ENCODE peak calls at places on chromosomes 12 and 14, in eight cellular contexts. One of them, this sample, is unnamed.

GRCh38 chr12:108616941-108617858 is 16.5 kb downstream of the SELPLG start:
- DNase-seq in ovary: no peak
- DNase-seq in GM12891: peak; percentile 64
- DNase-seq in CD8-positive, alpha-beta memory T cell: peak; percentile 62
- DNase-seq in D721Med: no peak
- DNase-seq in NB4: peak; percentile 89
- DNase-seq in right lobe of liver: no peak
- DNase-seq in cardiac fibroblast: peak; percentile 48
- DNase-seq in this sample: no peak

GRCh38 chr14:76977793-76978730 is 50.4 kb downstream of the IRF2BPL start:
- DNase-seq in ovary: peak; percentile 41
- DNase-seq in CD8-positive, alpha-beta memory T cell: peak; percentile 72
- DNase-seq in GM12891: peak; percentile 74
- DNase-seq in right lobe of liver: no peak
- DNase-seq in cardiac fibroblast: peak; percentile 69
- DNase-seq in D721Med: no peak
- DNase-seq in NB4: peak; percentile 94
- DNase-seq in this sample: peak; percentile 45

GRCh38 chr14:37588667-37588955 is 6.4 kb downstream of the FOXA1 start:
- DNase-seq in GM12891: no peak
- DNase-seq in NB4: no peak
- DNase-seq in cardiac fibroblast: no peak
- DNase-seq in CD8-positive, alpha-beta memory T cell: no peak
- DNase-seq in ovary: no peak
- DNase-seq in D721Med: no peak
- DNase-seq in right lobe of liver: no peak
- DNase-seq in this sample: no peak

GRCh38 chr14:81818271-81818670 is 284.6 kb upstream of the SEL1L start:
- DNase-seq in D721Med: no peak
- DNase-seq in ovary: no peak
- DNase-seq in GM12891: no peak
- DNase-seq in right lobe of liver: no peak
- DNase-seq in cardiac fibroblast: no peak
- DNase-seq in CD8-positive, alpha-beta memory T cell: no peak
- DNase-seq in NB4: no peak
- DNase-seq in this sample: no peak

GRCh38 chr14:72547999-72548398 is 345.9 kb downstream of the DPF3 start:
- DNase-seq in D721Med: no peak
- DNase-seq in right lobe of liver: peak; percentile 34
- DNase-seq in NB4: no peak
- DNase-seq in cardiac fibroblast: no peak
- DNase-seq in ovary: no peak
- DNase-seq in CD8-positive, alpha-beta memory T cell: no peak
- DNase-seq in GM12891: no peak
- DNase-seq in this sample: no peak

GRCh38 chr14:60553855-60554254 is 44.9 kb downstream of the SIX6 start:
- DNase-seq in GM12891: no peak
- DNase-seq in NB4: no peak
- DNase-seq in CD8-positive, alpha-beta memory T cell: no peak
- DNase-seq in ovary: no peak
- DNase-seq in D721Med: no peak
- DNase-seq in right lobe of liver: no peak
- DNase-seq in cardiac fibroblast: peak; percentile 24
- DNase-seq in this sample: no peak

GRCh38 chr14:74240794-74241610 is 1.8 kb downstream of the VSX2 start:
- DNase-seq in right lobe of liver: no peak
- DNase-seq in CD8-positive, alpha-beta memory T cell: no peak
- DNase-seq in D721Med: no peak
- DNase-seq in NB4: no peak
- DNase-seq in GM12891: no peak
- DNase-seq in cardiac fibroblast: no peak
- DNase-seq in ovary: no peak
- DNase-seq in this sample: no peak

GRCh38 chr14:91554535-91555332 is 44.6 kb upstream of the PPP4R3A start:
- DNase-seq in cardiac fibroblast: no peak
- DNase-seq in D721Med: no peak
- DNase-seq in GM12891: no peak
- DNase-seq in right lobe of liver: peak; percentile 87
- DNase-seq in NB4: no peak
- DNase-seq in CD8-positive, alpha-beta memory T cell: no peak
- DNase-seq in ovary: no peak
- DNase-seq in this sample: no peak

GRCh38 chr12:121799175-121799841 is 4.5 kb upstream of the SETD1B start:
- DNase-seq in cardiac fibroblast: peak; percentile 82
- DNase-seq in GM12891: no peak
- DNase-seq in right lobe of liver: peak; percentile 78
- DNase-seq in NB4: peak; percentile 81
- DNase-seq in ovary: peak; percentile 67
- DNase-seq in CD8-positive, alpha-beta memory T cell: peak; percentile 75
- DNase-seq in D721Med: no peak
- DNase-seq in this sample: peak; percentile 76

GRCh38 chr12:53005215-53005985 is 856 bp upstream of the EIF4B start:
- DNase-seq in GM12891: no peak
- DNase-seq in right lobe of liver: no peak
- DNase-seq in D721Med: no peak
- DNase-seq in NB4: peak; percentile 42
- DNase-seq in CD8-positive, alpha-beta memory T cell: no peak
- DNase-seq in cardiac fibroblast: peak; percentile 18
- DNase-seq in ovary: peak; percentile 27
- DNase-seq in this sample: no peak

GRCh38 chr14:74568380-74568649 is 43.7 kb downstream of the LTBP2 start:
- DNase-seq in cardiac fibroblast: no peak
- DNase-seq in GM12891: no peak
- DNase-seq in right lobe of liver: no peak
- DNase-seq in D721Med: no peak
- DNase-seq in NB4: no peak
- DNase-seq in CD8-positive, alpha-beta memory T cell: no peak
- DNase-seq in ovary: no peak
- DNase-seq in this sample: no peak

GRCh38 chr12:20377750-20378149 is 9.4 kb downstream of the PDE3A start:
- DNase-seq in ovary: no peak
- DNase-seq in CD8-positive, alpha-beta memory T cell: no peak
- DNase-seq in D721Med: no peak
- DNase-seq in right lobe of liver: no peak
- DNase-seq in GM12891: no peak
- DNase-seq in NB4: no peak
- DNase-seq in cardiac fibroblast: no peak
- DNase-seq in this sample: no peak

GRCh38 chr14:104353221-104353920 is 215.0 kb downstream of the KIF26A start:
- DNase-seq in right lobe of liver: peak; percentile 36
- DNase-seq in ovary: no peak
- DNase-seq in cardiac fibroblast: no peak
- DNase-seq in NB4: no peak
- DNase-seq in GM12891: no peak
- DNase-seq in D721Med: no peak
- DNase-seq in CD8-positive, alpha-beta memory T cell: no peak
- DNase-seq in this sample: no peak

GRCh38 chr14:58466459-58466858 is 38.9 kb downstream of the KIAA0586 start:
- DNase-seq in cardiac fibroblast: no peak
- DNase-seq in NB4: no peak
- DNase-seq in ovary: no peak
- DNase-seq in right lobe of liver: no peak
- DNase-seq in D721Med: no peak
- DNase-seq in GM12891: no peak
- DNase-seq in CD8-positive, alpha-beta memory T cell: no peak
- DNase-seq in this sample: no peak

GRCh38 chr12:122836027-122836921 is 1.0 kb downstream of the HIP1R start:
- DNase-seq in ovary: no peak
- DNase-seq in D721Med: no peak
- DNase-seq in CD8-positive, alpha-beta memory T cell: peak; percentile 84
- DNase-seq in GM12891: peak; percentile 70
- DNase-seq in cardiac fibroblast: peak; percentile 31
- DNase-seq in NB4: peak; percentile 85
- DNase-seq in right lobe of liver: peak; percentile 59
- DNase-seq in this sample: peak; percentile 52

GRCh38 chr14:100159107-100159864 is at the start of gene DEGS2:
- DNase-seq in D721Med: peak; percentile 65
- DNase-seq in GM12891: peak; percentile 79
- DNase-seq in ovary: no peak
- DNase-seq in right lobe of liver: no peak
- DNase-seq in NB4: no peak
- DNase-seq in CD8-positive, alpha-beta memory T cell: peak; percentile 53
- DNase-seq in cardiac fibroblast: no peak
- DNase-seq in this sample: no peak

GRCh38 chr14:39972704-39973103 is 540.5 kb upstream of the FBXO33 start:
- DNase-seq in ovary: no peak
- DNase-seq in right lobe of liver: no peak
- DNase-seq in cardiac fibroblast: no peak
- DNase-seq in GM12891: no peak
- DNase-seq in D721Med: no peak
- DNase-seq in NB4: no peak
- DNase-seq in CD8-positive, alpha-beta memory T cell: no peak
- DNase-seq in this sample: no peak

GRCh38 chr12:16349132-16349463 is 1.7 kb downstream of the MGST1 start:
- DNase-seq in cardiac fibroblast: peak; percentile 98
- DNase-seq in D721Med: no peak
- DNase-seq in right lobe of liver: peak; percentile 88
- DNase-seq in ovary: no peak
- DNase-seq in CD8-positive, alpha-beta memory T cell: no peak
- DNase-seq in GM12891: no peak
- DNase-seq in NB4: peak; percentile 90
- DNase-seq in this sample: peak; percentile 43

GRCh38 chr12:40254455-40255085 is 29.8 kb downstream of the LRRK2 start:
- DNase-seq in CD8-positive, alpha-beta memory T cell: no peak
- DNase-seq in GM12891: no peak
- DNase-seq in ovary: no peak
- DNase-seq in cardiac fibroblast: no peak
- DNase-seq in NB4: no peak
- DNase-seq in D721Med: no peak
- DNase-seq in right lobe of liver: no peak
- DNase-seq in this sample: no peak

GRCh38 chr14:65954915-65955314 is 531.3 kb upstream of the CCDC196 start:
- DNase-seq in right lobe of liver: no peak
- DNase-seq in GM12891: no peak
- DNase-seq in cardiac fibroblast: no peak
- DNase-seq in NB4: no peak
- DNase-seq in D721Med: no peak
- DNase-seq in CD8-positive, alpha-beta memory T cell: no peak
- DNase-seq in ovary: no peak
- DNase-seq in this sample: no peak

GRCh38 chr12:53596920-53597363 is 29.2 kb downstream of the ATF7 start:
- DNase-seq in CD8-positive, alpha-beta memory T cell: no peak
- DNase-seq in right lobe of liver: no peak
- DNase-seq in NB4: no peak
- DNase-seq in ovary: no peak
- DNase-seq in cardiac fibroblast: peak; percentile 74
- DNase-seq in D721Med: no peak
- DNase-seq in GM12891: no peak
- DNase-seq in this sample: no peak

GRCh38 chr14:85675957-85676356 is 146.0 kb downstream of the FLRT2 start:
- DNase-seq in D721Med: no peak
- DNase-seq in NB4: no peak
- DNase-seq in ovary: no peak
- DNase-seq in CD8-positive, alpha-beta memory T cell: no peak
- DNase-seq in cardiac fibroblast: no peak
- DNase-seq in GM12891: no peak
- DNase-seq in right lobe of liver: no peak
- DNase-seq in this sample: no peak

GRCh38 chr12:25242981-25243764 is 7.6 kb downstream of the KRAS start:
- DNase-seq in right lobe of liver: no peak
- DNase-seq in NB4: no peak
- DNase-seq in GM12891: no peak
- DNase-seq in D721Med: no peak
- DNase-seq in CD8-positive, alpha-beta memory T cell: no peak
- DNase-seq in ovary: no peak
- DNase-seq in cardiac fibroblast: peak; percentile 25
- DNase-seq in this sample: peak; percentile 8

GRCh38 chr12:14239350-14239934 is 126.0 kb upstream of the ATF7IP start:
- DNase-seq in GM12891: no peak
- DNase-seq in cardiac fibroblast: peak; percentile 47
- DNase-seq in right lobe of liver: peak; percentile 89
- DNase-seq in CD8-positive, alpha-beta memory T cell: no peak
- DNase-seq in ovary: no peak
- DNase-seq in NB4: peak; percentile 97
- DNase-seq in D721Med: no peak
- DNase-seq in this sample: peak; percentile 39

GRCh38 chr14:91019673-91020072 is 40.8 kb downstream of the RPS6KA5 start:
- DNase-seq in ovary: no peak
- DNase-seq in NB4: no peak
- DNase-seq in D721Med: no peak
- DNase-seq in right lobe of liver: no peak
- DNase-seq in cardiac fibroblast: no peak
- DNase-seq in CD8-positive, alpha-beta memory T cell: no peak
- DNase-seq in GM12891: no peak
- DNase-seq in this sample: no peak

GRCh38 chr12:121279507-121279915 is 17.0 kb downstream of the CAMKK2 start:
- DNase-seq in D721Med: no peak
- DNase-seq in right lobe of liver: peak; percentile 74
- DNase-seq in cardiac fibroblast: peak; percentile 32
- DNase-seq in GM12891: no peak
- DNase-seq in CD8-positive, alpha-beta memory T cell: no peak
- DNase-seq in ovary: peak; percentile 68
- DNase-seq in NB4: no peak
- DNase-seq in this sample: no peak

GRCh38 chr12:109875572-109876131 is 4.7 kb downstream of the GLTP start:
- DNase-seq in GM12891: peak; percentile 39
- DNase-seq in ovary: no peak
- DNase-seq in right lobe of liver: no peak
- DNase-seq in cardiac fibroblast: no peak
- DNase-seq in CD8-positive, alpha-beta memory T cell: no peak
- DNase-seq in D721Med: no peak
- DNase-seq in NB4: no peak
- DNase-seq in this sample: no peak

GRCh38 chr14:78356406-78356805 is 186.2 kb downstream of the NRXN3 start:
- DNase-seq in NB4: no peak
- DNase-seq in cardiac fibroblast: no peak
- DNase-seq in GM12891: no peak
- DNase-seq in ovary: no peak
- DNase-seq in right lobe of liver: no peak
- DNase-seq in D721Med: no peak
- DNase-seq in CD8-positive, alpha-beta memory T cell: no peak
- DNase-seq in this sample: no peak

GRCh38 chr14:20750194-20750593 is 4.5 kb downstream of the EDDM3A start:
- DNase-seq in ovary: no peak
- DNase-seq in CD8-positive, alpha-beta memory T cell: no peak
- DNase-seq in GM12891: no peak
- DNase-seq in cardiac fibroblast: no peak
- DNase-seq in NB4: no peak
- DNase-seq in D721Med: no peak
- DNase-seq in right lobe of liver: no peak
- DNase-seq in this sample: no peak

GRCh38 chr12:46154221-46154975 is 114.4 kb downstream of the SLC38A1 start:
- DNase-seq in D721Med: no peak
- DNase-seq in GM12891: no peak
- DNase-seq in CD8-positive, alpha-beta memory T cell: no peak
- DNase-seq in NB4: no peak
- DNase-seq in cardiac fibroblast: peak; percentile 54
- DNase-seq in right lobe of liver: no peak
- DNase-seq in ovary: no peak
- DNase-seq in this sample: peak; percentile 77

GRCh38 chr12:43114316-43114715 is 437.7 kb downstream of the ADAMTS20 start:
- DNase-seq in right lobe of liver: no peak
- DNase-seq in NB4: no peak
- DNase-seq in CD8-positive, alpha-beta memory T cell: no peak
- DNase-seq in GM12891: no peak
- DNase-seq in D721Med: no peak
- DNase-seq in ovary: no peak
- DNase-seq in cardiac fibroblast: no peak
- DNase-seq in this sample: no peak

GRCh38 chr12:88418856-88419497 is 161.3 kb downstream of the KITLG start:
- DNase-seq in GM12891: no peak
- DNase-seq in ovary: no peak
- DNase-seq in NB4: no peak
- DNase-seq in cardiac fibroblast: peak; percentile 86
- DNase-seq in D721Med: no peak
- DNase-seq in right lobe of liver: no peak
- DNase-seq in CD8-positive, alpha-beta memory T cell: no peak
- DNase-seq in this sample: peak; percentile 49

GRCh38 chr12:127621366-127621765 is 645.6 kb upstream of the TMEM132C start:
- DNase-seq in right lobe of liver: no peak
- DNase-seq in GM12891: no peak
- DNase-seq in ovary: no peak
- DNase-seq in cardiac fibroblast: no peak
- DNase-seq in CD8-positive, alpha-beta memory T cell: no peak
- DNase-seq in D721Med: no peak
- DNase-seq in NB4: no peak
- DNase-seq in this sample: no peak

GRCh38 chr12:46562625-46563228 is 190.2 kb upstream of the SLC38A2 start:
- DNase-seq in ovary: no peak
- DNase-seq in D721Med: no peak
- DNase-seq in CD8-positive, alpha-beta memory T cell: no peak
- DNase-seq in right lobe of liver: no peak
- DNase-seq in GM12891: no peak
- DNase-seq in cardiac fibroblast: peak; percentile 97
- DNase-seq in NB4: peak; percentile 59
- DNase-seq in this sample: peak; percentile 76

This sample was measured in NCI-H226.